ENCODE peak calls at places on chromosome 19, in eight cellular contexts. Q is epithelial cell of proximal tubule, F is SK-N-SH, L is heart left ventricle, V is A549, C is gastrocnemius medialis, E is AG10803, D is AG04450. R is an unnamed sample.

GRCh38 chr19:40282920-40283319 is 2.2 kb downstream of the AKT2 start:
- DNase-seq in Q (no peak), F (no peak), L (no peak), V (no peak), C (peak; percentile 15), E (peak; percentile 71), D (no peak), R (no peak)

GRCh38 chr19:55070755-55071502 is 4.7 kb upstream of the EPS8L1 start:
- DNase-seq in Q (no peak), F (no peak), L (no peak), V (peak; percentile 79), C (no peak), E (peak; percentile 37), D (peak; percentile 11), R (no peak)

GRCh38 chr19:55685776-55686175 is 10.8 kb downstream of the EPN1 start:
- DNase-seq in Q (no peak), F (no peak), L (no peak), V (no peak), C (no peak), E (no peak), D (no peak), R (no peak)

GRCh38 chr19:49639401-49640112 is 386 bp downstream of the RRAS start:
- DNase-seq in Q (no peak), F (no peak), L (peak; percentile 44), V (no peak), C (peak; percentile 42), E (no peak), D (no peak), R (no peak)

GRCh38 chr19:56253737-56254136 is 18.8 kb upstream of the EDDM13 start:
- DNase-seq in Q (peak; percentile 18), F (peak; percentile 61), L (no peak), V (peak; percentile 72), C (no peak), E (peak; percentile 63), D (peak; percentile 20), R (peak; percentile 25)

GRCh38 chr19:35788205-35788960 is 13.0 kb downstream of the ARHGAP33 start:
- DNase-seq in Q (no peak), F (no peak), L (no peak), V (no peak), C (no peak), E (no peak), D (no peak), R (no peak)

GRCh38 chr19:55149078-55150003 is at the start of gene TNNT1:
- DNase-seq in Q (no peak), F (peak; percentile 36), L (peak; percentile 53), V (peak; percentile 6), C (peak; percentile 91), E (no peak), D (no peak), R (no peak)

GRCh38 chr19:52673014-52673413 is 34.9 kb upstream of the ZNF83 start:
- DNase-seq in Q (no peak), F (no peak), L (no peak), V (no peak), C (no peak), E (peak; percentile 33), D (no peak), R (no peak)

GRCh38 chr19:56547535-56547934 is 8.8 kb downstream of the ZFP28 start:
- DNase-seq in Q (no peak), F (no peak), L (no peak), V (no peak), C (no peak), E (no peak), D (no peak), R (no peak)

GRCh38 chr19:53254451-53255341 is at the start of gene ZNF677:
- DNase-seq in Q (no peak), F (peak; percentile 94), L (peak; percentile 97), V (no peak), C (peak; percentile 78), E (peak; percentile 89), D (peak; percentile 41), R (no peak)

GRCh38 chr19:29988351-29988750 is 46.3 kb downstream of the URI1 start:
- DNase-seq in Q (no peak), F (no peak), L (no peak), V (no peak), C (no peak), E (no peak), D (no peak), R (no peak)

GRCh38 chr19:18635831-18636182 is 1.0 kb upstream of the KLHL26 start:
- DNase-seq in Q (no peak), F (no peak), L (no peak), V (no peak), C (no peak), E (no peak), D (no peak), R (no peak)

GRCh38 chr19:19538077-19538764 is at the start of gene CILP2:
- DNase-seq in Q (no peak), F (peak; percentile 96), L (peak; percentile 24), V (no peak), C (no peak), E (no peak), D (no peak), R (no peak)

GRCh38 chr19:22882797-22883196 is 50.7 kb downstream of the ZNF723 start:
- DNase-seq in Q (no peak), F (peak; percentile 4), L (no peak), V (peak; percentile 40), C (no peak), E (peak; percentile 4), D (no peak), R (peak; percentile 0)

GRCh38 chr19:29708553-29709439 is 6.3 kb downstream of the C19orf12 start:
- DNase-seq in Q (peak; percentile 64), F (no peak), L (peak; percentile 61), V (no peak), C (peak; percentile 74), E (no peak), D (no peak), R (no peak)

GRCh38 chr19:11269408-11269807 is 7.1 kb upstream of the DOCK6 start:
- DNase-seq in Q (no peak), F (no peak), L (no peak), V (no peak), C (no peak), E (no peak), D (no peak), R (no peak)
- TF ChIP-seq CTCF in Q (no peak), F (no peak), L (no peak), V (no peak), C (no peak), E (no peak), D (no peak), R (no peak)

GRCh38 chr19:13843104-13843921 is 33.6 kb upstream of the NANOS3 start:
- DNase-seq in Q (no peak), F (peak; percentile 58), L (peak; percentile 64), V (peak; percentile 86), C (no peak), E (peak; percentile 54), D (no peak), R (no peak)
- H3K4me3 ChIP-seq in Q (peak overlapping the region; percentile 89), F (peak overlapping the region; percentile 62), L (peak overlapping the region; percentile 81), V (peak overlapping the region; percentile 95), C (peak overlapping the region; percentile 77), E (peak overlapping the region; percentile 72), D (peak overlapping the region; percentile 65), R (peak overlapping the region; percentile 96)

GRCh38 chr19:7386308-7386707 is 37.6 kb downstream of the ARHGEF18 start:
- DNase-seq in Q (no peak), F (no peak), L (no peak), V (peak; percentile 45), C (no peak), E (no peak), D (no peak), R (no peak)
- TF ChIP-seq CTCF in Q (no peak), F (no peak), L (no peak), V (peak; percentile 27), C (no peak), E (no peak), D (no peak), R (peak; percentile 6)

GRCh38 chr19:1081301-1082164 is 13.6 kb downstream of the POLR2E start:
- DNase-seq in Q (no peak), F (no peak), L (no peak), V (no peak), C (no peak), E (no peak), D (no peak), R (no peak)
- H3K4me3 ChIP-seq in Q (peak overlapping the region; percentile 24), F (no peak overlapping the region), L (no peak overlapping the region), V (no peak overlapping the region), C (no peak overlapping the region), E (no peak overlapping the region), D (no peak overlapping the region), R (no peak overlapping the region)

GRCh38 chr19:33740811-33741396 is 55.8 kb upstream of the KCTD15 start:
- DNase-seq in Q (no peak), F (no peak), L (no peak), V (peak; percentile 45), C (no peak), E (peak; percentile 9), D (no peak), R (peak; percentile 17)

GRCh38 chr19:33736158-33736557 is 60.5 kb upstream of the KCTD15 start:
- DNase-seq in Q (no peak), F (no peak), L (no peak), V (no peak), C (no peak), E (no peak), D (no peak), R (no peak)

GRCh38 chr19:33734913-33735312 is 61.8 kb upstream of the KCTD15 start:
- DNase-seq in Q (no peak), F (peak; percentile 69), L (peak; percentile 55), V (no peak), C (no peak), E (no peak), D (no peak), R (no peak)

GRCh38 chr19:33736787-33737186 is 59.9 kb upstream of the KCTD15 start:
- DNase-seq in Q (no peak), F (no peak), L (no peak), V (no peak), C (no peak), E (no peak), D (no peak), R (no peak)

DNA sequence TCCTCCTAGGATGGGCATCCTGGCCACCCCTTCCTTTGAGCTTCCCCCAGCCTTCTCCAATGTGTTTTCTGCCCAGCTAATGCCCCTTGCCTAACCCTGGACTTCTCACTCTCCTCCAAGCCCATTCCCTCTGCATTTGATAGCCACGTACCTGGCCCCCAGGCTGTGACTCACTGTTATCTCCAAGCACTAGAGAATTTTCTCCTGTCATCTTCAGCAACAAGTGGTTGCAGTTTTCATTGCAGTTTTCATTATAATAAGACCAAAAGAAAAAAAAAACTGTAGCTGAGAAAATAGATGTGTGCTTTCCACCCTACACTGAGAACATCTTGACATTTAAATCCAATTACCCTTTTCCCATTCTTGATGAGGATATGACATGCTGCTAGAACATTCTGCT is 59.0 kb upstream of the KCTD15 start:
- DNase-seq in Q (no peak), F (no peak), L (no peak), V (no peak), C (no peak), E (no peak), D (no peak), R (no peak)
- TF ChIP-seq CTCF in Q (no peak), F (no peak), L (no peak), V (no peak), C (no peak), E (no peak), D (no peak), R (no peak)

DNA sequence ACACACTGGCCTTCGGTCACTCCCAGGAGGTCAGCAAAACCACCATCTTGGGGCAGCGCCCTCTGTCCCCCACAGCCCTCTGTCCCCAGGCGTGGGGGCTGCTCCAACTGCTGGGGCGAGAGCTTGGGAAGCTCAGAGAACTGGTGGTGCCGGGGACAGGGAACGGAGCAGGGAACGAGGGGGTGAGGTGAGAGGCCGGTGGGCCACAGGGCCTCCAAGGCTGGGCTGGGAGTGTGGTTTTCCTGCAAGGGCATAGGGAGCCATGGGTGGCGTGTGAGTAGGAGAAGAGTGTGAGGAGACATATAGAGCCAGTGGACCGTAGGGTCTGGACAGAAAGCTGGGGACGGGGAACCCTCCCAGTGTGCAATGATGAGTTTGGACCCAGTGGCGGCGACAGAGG is 34.1 kb downstream of the F2RL3 start:
- DNase-seq in Q (no peak), F (no peak), L (no peak), V (no peak), C (no peak), E (no peak), D (no peak), R (no peak)
- H3K4me3 ChIP-seq in Q (no peak overlapping the region), F (no peak overlapping the region), L (no peak overlapping the region), V (no peak overlapping the region), C (no peak overlapping the region), E (no peak overlapping the region), D (no peak overlapping the region), R (no peak overlapping the region)

R was measured in HFF-Myc.